ENCODE peak calls at places on chromosomes 13 and 19, in four cellular contexts. One of them, this sample, is unnamed.

GRCh38 chr13:97852181-97852874 is 101.1 kb upstream of the IPO5 start:
- DNase-seq in suprapubic skin: no peak
- DNase-seq in stomach: no peak
- DNase-seq in H9: no peak
- DNase-seq in this sample: no peak

GRCh38 chr19:45472557-45473365 is 5.0 kb downstream of the FOSB start:
- DNase-seq in suprapubic skin: peak
- DNase-seq in stomach: no peak
- DNase-seq in H9: no peak
- DNase-seq in this sample: no peak

GRCh38 chr13:80173224-80173623 is 167.7 kb downstream of the SPRY2 start:
- DNase-seq in H9: no peak
- DNase-seq in suprapubic skin: no peak
- DNase-seq in stomach: no peak
- DNase-seq in this sample: no peak

GRCh38 chr13:76014618-76015315 is 378.6 kb downstream of the LMO7 start:
- DNase-seq in stomach: no peak
- DNase-seq in H9: no peak
- DNase-seq in suprapubic skin: no peak
- DNase-seq in this sample: no peak

GRCh38 chr13:42215578-42216421 is 56.2 kb upstream of the AKAP11 start:
- DNase-seq in stomach: no peak
- DNase-seq in suprapubic skin: no peak
- DNase-seq in H9: peak
- DNase-seq in this sample: no peak

GRCh38 chr19:52453324-52454094 is at the start of gene ZNF578:
- DNase-seq in H9: no peak
- DNase-seq in stomach: peak
- DNase-seq in suprapubic skin: peak
- DNase-seq in this sample: no peak

GRCh38 chr13:24632382-24633121 is 47.7 kb upstream of the ATP12A start:
- DNase-seq in suprapubic skin: no peak
- DNase-seq in stomach: no peak
- DNase-seq in H9: no peak
- DNase-seq in this sample: no peak

GRCh38 chr19:33830264-33830663 is 33.6 kb downstream of the KCTD15 start:
- DNase-seq in suprapubic skin: no peak
- DNase-seq in H9: no peak
- DNase-seq in stomach: no peak
- DNase-seq in this sample: no peak

GRCh38 chr13:21800847-21801616 is 130.2 kb downstream of the FGF9 start:
- DNase-seq in suprapubic skin: no peak
- DNase-seq in stomach: no peak
- DNase-seq in H9: no peak
- DNase-seq in this sample: no peak

GRCh38 chr13:48559638-48560320 is 26.9 kb upstream of the RCBTB2 start:
- DNase-seq in H9: no peak
- DNase-seq in stomach: no peak
- DNase-seq in suprapubic skin: no peak
- DNase-seq in this sample: no peak

GRCh38 chr19:55289117-55289796 is 5.5 kb downstream of the BRSK1 start:
- DNase-seq in suprapubic skin: no peak
- DNase-seq in stomach: no peak
- DNase-seq in H9: no peak
- DNase-seq in this sample: no peak

GRCh38 chr13:73248711-73249580 is 190.1 kb downstream of the KLF5 start:
- DNase-seq in stomach: peak
- DNase-seq in H9: peak
- DNase-seq in suprapubic skin: no peak
- DNase-seq in this sample: no peak

GRCh38 chr19:47729468-47729798 is 15.9 kb upstream of the NOP53 start:
- DNase-seq in suprapubic skin: peak
- DNase-seq in H9: peak
- DNase-seq in stomach: peak
- DNase-seq in this sample: no peak

GRCh38 chr19:988081-988480 is 3.9 kb downstream of the WDR18 start:
- DNase-seq in H9: no peak
- DNase-seq in stomach: no peak
- DNase-seq in suprapubic skin: no peak
- DNase-seq in this sample: no peak

GRCh38 chr19:990746-991145 is 6.6 kb downstream of the WDR18 start:
- DNase-seq in H9: no peak
- DNase-seq in stomach: no peak
- DNase-seq in suprapubic skin: no peak
- DNase-seq in this sample: peak

GRCh38 chr19:988510-988909 is 4.4 kb downstream of the WDR18 start:
- DNase-seq in H9: no peak
- DNase-seq in stomach: no peak
- DNase-seq in suprapubic skin: no peak
- DNase-seq in this sample: no peak

GRCh38 chr19:990119-990571 is 6.0 kb downstream of the WDR18 start:
- DNase-seq in H9: no peak
- DNase-seq in stomach: no peak
- DNase-seq in suprapubic skin: no peak
- DNase-seq in this sample: peak

GRCh38 chr19:989381-990081 is 5.4 kb downstream of the WDR18 start:
- DNase-seq in stomach: no peak
- DNase-seq in H9: no peak
- DNase-seq in suprapubic skin: no peak
- DNase-seq in this sample: no peak
- TF ChIP-seq CTCF in stomach: no peak
- TF ChIP-seq CTCF in H9: peak
- TF ChIP-seq CTCF in suprapubic skin: no peak
- TF ChIP-seq CTCF in this sample: peak

GRCh38 chr13:102091231-102091630 is 310.6 kb downstream of the FGF14 start:
- DNase-seq in H9: peak
- DNase-seq in stomach: no peak
- DNase-seq in suprapubic skin: no peak
- DNase-seq in this sample: no peak
- TF ChIP-seq CTCF in H9: peak
- TF ChIP-seq CTCF in stomach: no peak
- TF ChIP-seq CTCF in suprapubic skin: no peak
- TF ChIP-seq CTCF in this sample: peak

DNA sequence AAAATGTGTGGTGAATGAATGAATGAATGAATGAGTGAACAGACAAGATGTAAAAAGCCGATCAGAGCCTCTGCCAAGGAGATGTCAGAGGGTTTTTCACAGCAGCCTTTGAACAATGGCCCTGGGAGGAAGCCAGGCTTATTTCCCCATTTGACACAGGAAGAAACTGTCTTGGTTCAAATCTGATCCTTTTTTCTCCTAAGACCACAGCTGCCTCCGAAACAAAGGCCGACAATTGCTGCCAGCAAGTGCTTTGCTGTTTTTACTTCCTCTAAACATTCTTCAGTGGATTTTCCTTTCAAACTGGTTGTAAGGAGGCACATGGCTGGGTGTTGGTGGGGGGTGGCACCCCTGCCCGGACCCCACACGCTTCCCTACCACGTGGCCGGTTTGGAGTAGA is 44.2 kb upstream of the HOMER3 start:
- DNase-seq in stomach: no peak
- DNase-seq in suprapubic skin: no peak
- DNase-seq in H9: no peak
- DNase-seq in this sample: no peak
- TF ChIP-seq CTCF in stomach: no peak
- TF ChIP-seq CTCF in suprapubic skin: no peak
- TF ChIP-seq CTCF in H9: no peak
- TF ChIP-seq CTCF in this sample: no peak

GRCh38 chr19:12793290-12794195 is 2.3 kb downstream of the JUNB start:
- DNase-seq in suprapubic skin: peak
- DNase-seq in stomach: peak
- DNase-seq in H9: peak
- DNase-seq in this sample: no peak
- TF ChIP-seq CTCF in suprapubic skin: no peak
- TF ChIP-seq CTCF in stomach: no peak
- TF ChIP-seq CTCF in H9: no peak
- TF ChIP-seq CTCF in this sample: peak

GRCh38 chr13:37602743-37603381 is 4.3 kb upstream of the POSTN start:
- DNase-seq in H9: no peak
- DNase-seq in suprapubic skin: no peak
- DNase-seq in stomach: no peak
- DNase-seq in this sample: no peak
- TF ChIP-seq CTCF in H9: peak
- TF ChIP-seq CTCF in suprapubic skin: peak
- TF ChIP-seq CTCF in stomach: peak
- TF ChIP-seq CTCF in this sample: peak

DNA sequence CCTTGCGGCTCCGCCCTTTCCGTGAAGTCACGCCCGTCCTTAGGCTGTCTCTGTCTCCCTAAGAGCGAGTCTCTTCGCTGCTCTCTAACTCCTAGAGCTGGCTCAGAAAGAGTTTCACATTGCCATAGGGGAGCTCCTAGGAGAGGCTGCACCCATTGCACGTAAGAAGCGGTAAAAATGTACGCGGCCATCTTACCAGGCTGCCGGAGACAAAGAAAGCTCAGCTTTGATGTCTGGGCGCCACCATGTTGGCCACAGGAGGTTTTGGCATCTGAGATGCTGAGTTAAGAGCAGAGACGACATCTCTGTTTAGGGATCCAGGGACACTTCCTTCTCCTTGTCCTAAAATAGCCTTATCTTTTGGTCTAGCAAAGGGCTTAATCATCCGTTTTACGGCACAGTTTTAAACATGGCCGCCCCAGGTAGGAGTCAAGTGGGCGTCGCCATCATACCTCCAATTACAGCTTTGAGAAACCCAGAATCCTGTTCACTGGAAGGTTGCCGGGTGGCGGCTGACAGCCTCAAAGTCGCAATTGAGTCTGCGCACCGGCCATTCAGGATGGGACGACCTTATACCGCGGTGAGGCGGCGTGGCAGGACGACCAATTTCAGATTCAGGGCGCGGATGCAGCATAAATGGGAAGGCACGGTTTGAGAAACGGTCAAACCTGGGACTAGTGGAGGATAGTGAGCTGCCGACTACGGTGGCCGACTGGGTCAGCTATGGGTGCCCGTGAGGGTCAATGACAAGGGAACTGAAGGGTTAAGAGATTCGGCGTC is at the start of gene ZNF793:
- DNase-seq in suprapubic skin: peak
- DNase-seq in stomach: peak
- DNase-seq in H9: peak
- DNase-seq in this sample: no peak
- TF ChIP-seq CTCF in suprapubic skin: no peak
- TF ChIP-seq CTCF in stomach: no peak
- TF ChIP-seq CTCF in H9: no peak
- TF ChIP-seq CTCF in this sample: no peak

DNA sequence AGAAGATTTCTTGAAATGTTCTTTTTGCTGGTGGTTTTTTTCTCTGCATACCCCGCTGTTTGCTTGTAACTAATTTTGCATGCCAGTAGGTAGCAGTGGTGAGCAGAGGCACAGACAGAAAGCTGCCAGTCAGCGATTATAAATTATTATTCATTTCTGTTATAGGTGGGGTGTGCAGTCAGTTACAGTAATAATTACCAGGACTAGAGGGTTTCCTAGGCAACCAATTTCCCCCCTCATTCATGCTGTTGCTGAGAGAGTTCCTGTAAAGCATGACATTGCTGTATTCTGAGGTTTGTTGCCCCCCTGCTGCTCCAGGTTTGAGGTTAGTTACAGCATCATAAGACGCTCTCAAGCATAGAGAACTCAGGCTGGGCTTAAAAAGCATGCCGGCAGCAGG is 104.5 kb downstream of the URI1 start:
- DNase-seq in H9: no peak
- DNase-seq in suprapubic skin: no peak
- DNase-seq in stomach: no peak
- DNase-seq in this sample: no peak
- TF ChIP-seq CTCF in H9: peak
- TF ChIP-seq CTCF in suprapubic skin: no peak
- TF ChIP-seq CTCF in stomach: no peak
- TF ChIP-seq CTCF in this sample: peak

GRCh38 chr19:43950834-43951626 is at the start of gene ZNF221:
- DNase-seq in suprapubic skin: peak
- DNase-seq in stomach: peak
- DNase-seq in H9: peak
- DNase-seq in this sample: peak
- TF ChIP-seq CTCF in suprapubic skin: no peak
- TF ChIP-seq CTCF in stomach: peak
- TF ChIP-seq CTCF in H9: peak
- TF ChIP-seq CTCF in this sample: peak

DNA sequence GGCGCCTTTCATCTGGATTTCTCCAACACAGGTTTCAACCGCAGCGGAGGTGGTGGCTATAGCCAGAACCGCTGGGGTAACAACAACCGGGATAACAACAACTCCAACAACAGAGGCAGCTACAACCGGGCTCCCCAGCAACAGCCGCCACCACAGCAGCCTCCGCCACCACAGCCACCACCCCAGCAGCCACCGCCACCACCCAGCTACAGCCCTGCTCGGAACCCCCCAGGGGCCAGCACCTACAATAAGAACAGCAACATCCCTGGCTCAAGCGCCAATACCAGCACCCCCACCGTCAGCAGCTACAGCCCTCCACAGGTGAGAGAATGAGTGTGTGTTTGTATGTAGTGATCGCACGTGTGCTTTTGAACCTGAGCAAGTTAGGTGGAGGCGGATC is 6.0 kb upstream of the CCDC97 start:
- DNase-seq in suprapubic skin: no peak
- DNase-seq in H9: no peak
- DNase-seq in stomach: no peak
- DNase-seq in this sample: no peak
- TF ChIP-seq CTCF in suprapubic skin: no peak
- TF ChIP-seq CTCF in H9: no peak
- TF ChIP-seq CTCF in stomach: no peak
- TF ChIP-seq CTCF in this sample: no peak

DNA sequence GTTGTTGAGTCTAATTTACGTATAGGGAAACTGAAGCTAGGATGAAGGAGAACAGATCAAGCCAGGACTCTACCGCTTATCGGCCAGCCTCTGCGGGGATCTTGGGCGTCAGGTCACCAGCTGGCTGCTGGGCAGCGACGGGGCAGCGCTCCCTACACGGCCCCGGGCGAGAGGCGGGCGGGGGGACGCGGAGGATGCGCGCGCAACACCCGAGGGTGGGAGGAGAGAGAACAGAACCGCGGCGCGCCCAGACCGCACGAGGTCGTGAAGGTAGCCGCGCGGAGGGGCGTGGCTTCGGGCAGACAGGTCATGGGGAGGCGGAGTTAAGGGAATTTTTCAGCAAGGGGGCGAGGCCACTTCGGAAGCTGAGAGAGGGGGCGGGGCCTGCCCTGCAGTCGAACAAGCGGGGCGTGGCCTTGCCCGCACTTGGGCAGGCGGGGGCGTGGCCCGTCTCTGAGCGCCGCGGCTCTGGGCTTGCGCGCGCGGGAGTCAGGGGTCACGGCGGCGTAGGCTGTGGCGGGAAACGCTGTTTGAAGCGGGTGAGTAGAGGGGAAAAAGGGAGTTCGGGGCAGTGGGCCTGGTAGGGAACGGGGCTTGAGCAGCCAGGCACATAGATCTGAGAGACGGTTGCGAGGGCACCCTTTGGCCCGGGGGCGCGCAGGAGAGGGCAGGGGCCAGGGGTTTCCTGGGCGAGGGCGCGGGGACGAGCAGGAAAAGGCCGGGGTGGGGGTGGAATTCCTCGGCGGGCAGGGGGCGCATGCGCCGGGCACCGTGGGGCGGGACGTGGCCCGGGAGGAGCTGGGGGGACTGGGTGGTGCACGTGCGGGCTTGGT is at the start of gene POLD1:
- DNase-seq in stomach: peak
- DNase-seq in suprapubic skin: peak
- DNase-seq in H9: peak
- DNase-seq in this sample: peak
- TF ChIP-seq CTCF in stomach: no peak
- TF ChIP-seq CTCF in suprapubic skin: no peak
- TF ChIP-seq CTCF in H9: no peak
- TF ChIP-seq CTCF in this sample: no peak

This sample was measured in chondrocyte.